ENCODE peak calls at places on chromosomes 11 and 22, in eight cellular contexts. One of them, this sample, is unnamed.

GRCh38 chr11:61760946-61761345 is 8.5 kb downstream of the MYRF start:
- DNase-seq in activated T-cell treated with anti-CD3 and anti-CD28 coated beads for 1 hour: no peak
- DNase-seq in activated effector memory CD4-positive, alpha-beta T cell treated with anti-CD3 and anti-CD28 coated beads, Interleukin-2, amount 50 U/mL, for 16 hours: no peak
- DNase-seq in AG20443: no peak
- DNase-seq in activated gamma-delta T cell treated with anti-CD3 and anti-CD28 coated beads, Interleukin-2, amount 50 U/mL, for 16 hours: no peak
- DNase-seq in activated CD4-positive, alpha-beta T cell treated with anti-CD3 and anti-CD28 coated beads for 24 hours: no peak
- DNase-seq in T-helper 2 cell: no peak
- DNase-seq in Right ventricle myocardium inferior: no peak
- DNase-seq in this sample: no peak

GRCh38 chr11:10282121-10282520 is 11.9 kb downstream of the SBF2 start:
- DNase-seq in activated effector memory CD4-positive, alpha-beta T cell treated with anti-CD3 and anti-CD28 coated beads, Interleukin-2, amount 50 U/mL, for 16 hours: no peak
- DNase-seq in activated T-cell treated with anti-CD3 and anti-CD28 coated beads for 1 hour: no peak
- DNase-seq in activated CD4-positive, alpha-beta T cell treated with anti-CD3 and anti-CD28 coated beads for 24 hours: no peak
- DNase-seq in Right ventricle myocardium inferior: no peak
- DNase-seq in T-helper 2 cell: no peak
- DNase-seq in activated gamma-delta T cell treated with anti-CD3 and anti-CD28 coated beads, Interleukin-2, amount 50 U/mL, for 16 hours: no peak
- DNase-seq in AG20443: no peak
- DNase-seq in this sample: no peak

GRCh38 chr22:37401401-37401859 is 25.8 kb downstream of the ELFN2 start:
- DNase-seq in activated T-cell treated with anti-CD3 and anti-CD28 coated beads for 1 hour: no peak
- DNase-seq in Right ventricle myocardium inferior: no peak
- DNase-seq in AG20443: peak
- DNase-seq in activated effector memory CD4-positive, alpha-beta T cell treated with anti-CD3 and anti-CD28 coated beads, Interleukin-2, amount 50 U/mL, for 16 hours: no peak
- DNase-seq in T-helper 2 cell: no peak
- DNase-seq in activated CD4-positive, alpha-beta T cell treated with anti-CD3 and anti-CD28 coated beads for 24 hours: no peak
- DNase-seq in activated gamma-delta T cell treated with anti-CD3 and anti-CD28 coated beads, Interleukin-2, amount 50 U/mL, for 16 hours: no peak
- DNase-seq in this sample: no peak

GRCh38 chr22:38427940-38428339 is 27.1 kb downstream of the KCNJ4 start:
- DNase-seq in Right ventricle myocardium inferior: peak
- DNase-seq in activated gamma-delta T cell treated with anti-CD3 and anti-CD28 coated beads, Interleukin-2, amount 50 U/mL, for 16 hours: no peak
- DNase-seq in AG20443: no peak
- DNase-seq in activated effector memory CD4-positive, alpha-beta T cell treated with anti-CD3 and anti-CD28 coated beads, Interleukin-2, amount 50 U/mL, for 16 hours: no peak
- DNase-seq in activated T-cell treated with anti-CD3 and anti-CD28 coated beads for 1 hour: no peak
- DNase-seq in activated CD4-positive, alpha-beta T cell treated with anti-CD3 and anti-CD28 coated beads for 24 hours: no peak
- DNase-seq in T-helper 2 cell: no peak
- DNase-seq in this sample: no peak

GRCh38 chr11:95577716-95578460 is 211.7 kb downstream of the FAM76B start:
- DNase-seq in Right ventricle myocardium inferior: no peak
- DNase-seq in activated effector memory CD4-positive, alpha-beta T cell treated with anti-CD3 and anti-CD28 coated beads, Interleukin-2, amount 50 U/mL, for 16 hours: no peak
- DNase-seq in T-helper 2 cell: no peak
- DNase-seq in AG20443: peak
- DNase-seq in activated CD4-positive, alpha-beta T cell treated with anti-CD3 and anti-CD28 coated beads for 24 hours: no peak
- DNase-seq in activated gamma-delta T cell treated with anti-CD3 and anti-CD28 coated beads, Interleukin-2, amount 50 U/mL, for 16 hours: no peak
- DNase-seq in activated T-cell treated with anti-CD3 and anti-CD28 coated beads for 1 hour: no peak
- DNase-seq in this sample: no peak

GRCh38 chr22:17359501-17359900 is 9.8 kb upstream of the CECR2 start:
- DNase-seq in AG20443: no peak
- DNase-seq in activated effector memory CD4-positive, alpha-beta T cell treated with anti-CD3 and anti-CD28 coated beads, Interleukin-2, amount 50 U/mL, for 16 hours: no peak
- DNase-seq in activated T-cell treated with anti-CD3 and anti-CD28 coated beads for 1 hour: no peak
- DNase-seq in T-helper 2 cell: no peak
- DNase-seq in activated gamma-delta T cell treated with anti-CD3 and anti-CD28 coated beads, Interleukin-2, amount 50 U/mL, for 16 hours: no peak
- DNase-seq in Right ventricle myocardium inferior: no peak
- DNase-seq in activated CD4-positive, alpha-beta T cell treated with anti-CD3 and anti-CD28 coated beads for 24 hours: no peak
- DNase-seq in this sample: no peak

GRCh38 chr11:68044898-68045351 is 6.1 kb downstream of the TCIRG1 start:
- DNase-seq in activated T-cell treated with anti-CD3 and anti-CD28 coated beads for 1 hour: no peak
- DNase-seq in activated CD4-positive, alpha-beta T cell treated with anti-CD3 and anti-CD28 coated beads for 24 hours: no peak
- DNase-seq in activated effector memory CD4-positive, alpha-beta T cell treated with anti-CD3 and anti-CD28 coated beads, Interleukin-2, amount 50 U/mL, for 16 hours: no peak
- DNase-seq in T-helper 2 cell: no peak
- DNase-seq in activated gamma-delta T cell treated with anti-CD3 and anti-CD28 coated beads, Interleukin-2, amount 50 U/mL, for 16 hours: no peak
- DNase-seq in AG20443: no peak
- DNase-seq in Right ventricle myocardium inferior: peak
- DNase-seq in this sample: no peak

GRCh38 chr22:48778308-48779195 is 1049.1 kb downstream of the BRD1 start:
- DNase-seq in activated T-cell treated with anti-CD3 and anti-CD28 coated beads for 1 hour: no peak
- DNase-seq in T-helper 2 cell: no peak
- DNase-seq in activated gamma-delta T cell treated with anti-CD3 and anti-CD28 coated beads, Interleukin-2, amount 50 U/mL, for 16 hours: no peak
- DNase-seq in activated effector memory CD4-positive, alpha-beta T cell treated with anti-CD3 and anti-CD28 coated beads, Interleukin-2, amount 50 U/mL, for 16 hours: peak
- DNase-seq in activated CD4-positive, alpha-beta T cell treated with anti-CD3 and anti-CD28 coated beads for 24 hours: no peak
- DNase-seq in Right ventricle myocardium inferior: no peak
- DNase-seq in AG20443: no peak
- DNase-seq in this sample: no peak

GRCh38 chr11:118211006-118211405 is 13.8 kb downstream of the JAML start:
- DNase-seq in AG20443: peak
- DNase-seq in Right ventricle myocardium inferior: no peak
- DNase-seq in activated effector memory CD4-positive, alpha-beta T cell treated with anti-CD3 and anti-CD28 coated beads, Interleukin-2, amount 50 U/mL, for 16 hours: no peak
- DNase-seq in activated CD4-positive, alpha-beta T cell treated with anti-CD3 and anti-CD28 coated beads for 24 hours: no peak
- DNase-seq in activated T-cell treated with anti-CD3 and anti-CD28 coated beads for 1 hour: no peak
- DNase-seq in activated gamma-delta T cell treated with anti-CD3 and anti-CD28 coated beads, Interleukin-2, amount 50 U/mL, for 16 hours: no peak
- DNase-seq in T-helper 2 cell: no peak
- DNase-seq in this sample: peak